ENCODE peak calls at places on chromosomes 12 and 14, in five cellular contexts. K, W, O, Y and C are unnamed samples.

GRCh38 chr12:112418248-112418595 is 525 bp upstream of the PTPN11 start:
- DNase-seq in K (no peak), W (no peak), O (no peak), Y (no peak), C (no peak)

GRCh38 chr12:50533971-50534370 is 29.2 kb downstream of the DIP2B start:
- DNase-seq in K (no peak), W (no peak), O (no peak), Y (no peak), C (no peak)

GRCh38 chr14:105204931-105205717 is 24.0 kb upstream of the NUDT14 start:
- DNase-seq in K (no peak), W (no peak), O (no peak), Y (no peak), C (peak; percentile 31)

GRCh38 chr12:99154264-99154982 is 493.1 kb upstream of the GARIN6 start:
- DNase-seq in K (no peak), W (no peak), O (peak; percentile 58), Y (no peak), C (peak; percentile 57)

GRCh38 chr12:47707355-47707754 is 1.5 kb upstream of the RPAP3 start:
- DNase-seq in K (no peak), W (no peak), O (no peak), Y (no peak), C (no peak)

GRCh38 chr14:45112886-45113772 is 21.2 kb downstream of the FKBP3 start:
- DNase-seq in K (peak; percentile 77), W (no peak), O (no peak), Y (no peak), C (no peak)

GRCh38 chr14:44846232-44846824 is 115.4 kb downstream of the KLHL28 start:
- DNase-seq in K (peak; percentile 42), W (peak; percentile 43), O (no peak), Y (no peak), C (no peak)

GRCh38 chr12:52389313-52390207 is 4.1 kb upstream of the KRT84 start:
- DNase-seq in K (peak; percentile 75), W (no peak), O (no peak), Y (no peak), C (no peak)

GRCh38 chr14:102295301-102295700 is 9.7 kb downstream of the MOK start:
- DNase-seq in K (peak; percentile 29), W (no peak), O (no peak), Y (no peak), C (no peak)

GRCh38 chr12:31353730-31354708 is 28.1 kb upstream of the SINHCAF start:
- DNase-seq in K (no peak), W (no peak), O (no peak), Y (no peak), C (no peak)

GRCh38 chr12:4228122-4228580 is 45.4 kb upstream of the CCND2 start:
- DNase-seq in K (no peak), W (no peak), O (no peak), Y (no peak), C (no peak)

GRCh38 chr12:96051756-96052155 is 16.4 kb upstream of the LTA4H start:
- DNase-seq in K (no peak), W (no peak), O (no peak), Y (no peak), C (no peak)

GRCh38 chr14:22653012-22653621 is 9.0 kb upstream of the OR6J1 start:
- DNase-seq in K (peak; percentile 75), W (peak; percentile 47), O (peak; percentile 48), Y (peak; percentile 23), C (peak; percentile 79)

GRCh38 chr12:15274561-15274967 is 47.7 kb upstream of the PTPRO start:
- DNase-seq in K (peak; percentile 92), W (no peak), O (no peak), Y (no peak), C (no peak)

GRCh38 chr12:20477691-20478090 is 109.4 kb downstream of the PDE3A start:
- DNase-seq in K (no peak), W (no peak), O (no peak), Y (no peak), C (peak; percentile 44)

GRCh38 chr12:127822743-127823433 is 444.1 kb upstream of the TMEM132C start:
- DNase-seq in K (no peak), W (no peak), O (peak; percentile 29), Y (peak; percentile 36), C (peak; percentile 85)

GRCh38 chr12:14893471-14894250 is 8.0 kb upstream of the MGP start:
- DNase-seq in K (no peak), W (no peak), O (no peak), Y (no peak), C (peak; percentile 34)

GRCh38 chr14:105204206-105204930 is 23.3 kb upstream of the NUDT14 start:
- DNase-seq in K (peak; percentile 53), W (no peak), O (peak; percentile 66), Y (no peak), C (peak; percentile 97)

GRCh38 chr12:19439059-19440018 is at the start of gene AEBP2:
- DNase-seq in K (peak; percentile 83), W (peak; percentile 96), O (peak; percentile 95), Y (peak; percentile 82), C (peak; percentile 95)

GRCh38 chr14:50060871-50061663 is 55.3 kb downstream of the VCPKMT start:
- DNase-seq in K (peak; percentile 96), W (no peak), O (peak; percentile 67), Y (no peak), C (peak; percentile 27)

GRCh38 chr12:127241056-127241830 is 1025.7 kb upstream of the TMEM132C start:
- DNase-seq in K (peak; percentile 94), W (no peak), O (no peak), Y (peak; percentile 19), C (no peak)

GRCh38 chr14:24162083-24162482 is 1.0 kb downstream of the IRF9 start:
- DNase-seq in K (no peak), W (no peak), O (no peak), Y (no peak), C (no peak)